ENCODE peak calls at places on chromosomes 1 and 21, in seven cellular contexts. One of them, this sample, is unnamed.

GRCh38 chr1:239870194-239870593 is 221.5 kb upstream of the FMN2 start:
- DNase-seq in SK-N-DZ: peak; percentile 51
- DNase-seq in AG04450: no peak
- DNase-seq in iPS DF 6.9: no peak
- DNase-seq in cardiac muscle cell: no peak
- DNase-seq in endothelial cell of umbilical vein: no peak
- DNase-seq in activated CD4-positive, CD25-positive, alpha-beta regulatory T cell: no peak
- DNase-seq in this sample: no peak

GRCh38 chr21:16159213-16159970 is 429.6 kb downstream of the USP25 start:
- DNase-seq in SK-N-DZ: no peak
- DNase-seq in iPS DF 6.9: no peak
- DNase-seq in activated CD4-positive, CD25-positive, alpha-beta regulatory T cell: no peak
- DNase-seq in cardiac muscle cell: no peak
- DNase-seq in AG04450: peak; percentile 48
- DNase-seq in endothelial cell of umbilical vein: no peak
- DNase-seq in this sample: no peak

GRCh38 chr1:204074274-204075115 is 1.6 kb downstream of the SOX13 start:
- DNase-seq in SK-N-DZ: no peak
- DNase-seq in iPS DF 6.9: no peak
- DNase-seq in endothelial cell of umbilical vein: peak; percentile 80
- DNase-seq in activated CD4-positive, CD25-positive, alpha-beta regulatory T cell: no peak
- DNase-seq in cardiac muscle cell: peak; percentile 74
- DNase-seq in AG04450: no peak
- DNase-seq in this sample: no peak

GRCh38 chr1:154386643-154387352 is 18.3 kb upstream of the IL6R start:
- DNase-seq in activated CD4-positive, CD25-positive, alpha-beta regulatory T cell: peak; percentile 70
- DNase-seq in endothelial cell of umbilical vein: no peak
- DNase-seq in SK-N-DZ: no peak
- DNase-seq in AG04450: no peak
- DNase-seq in iPS DF 6.9: no peak
- DNase-seq in cardiac muscle cell: no peak
- DNase-seq in this sample: no peak

GRCh38 chr1:183569141-183569540 is 21.1 kb downstream of the NCF2 start:
- DNase-seq in endothelial cell of umbilical vein: no peak
- DNase-seq in SK-N-DZ: no peak
- DNase-seq in AG04450: no peak
- DNase-seq in iPS DF 6.9: no peak
- DNase-seq in cardiac muscle cell: no peak
- DNase-seq in activated CD4-positive, CD25-positive, alpha-beta regulatory T cell: no peak
- DNase-seq in this sample: no peak

GRCh38 chr1:1183833-1184775 is 10.4 kb downstream of the TTLL10 start:
- DNase-seq in activated CD4-positive, CD25-positive, alpha-beta regulatory T cell: no peak
- DNase-seq in SK-N-DZ: no peak
- DNase-seq in iPS DF 6.9: no peak
- DNase-seq in endothelial cell of umbilical vein: no peak
- DNase-seq in cardiac muscle cell: no peak
- DNase-seq in AG04450: no peak
- DNase-seq in this sample: no peak

GRCh38 chr1:235979716-235980338 is 85.1 kb downstream of the NID1 start:
- DNase-seq in AG04450: no peak
- DNase-seq in activated CD4-positive, CD25-positive, alpha-beta regulatory T cell: no peak
- DNase-seq in cardiac muscle cell: no peak
- DNase-seq in endothelial cell of umbilical vein: no peak
- DNase-seq in iPS DF 6.9: no peak
- DNase-seq in SK-N-DZ: no peak
- DNase-seq in this sample: no peak

GRCh38 chr1:164263540-164263939 is 295.4 kb upstream of the PBX1 start:
- DNase-seq in cardiac muscle cell: no peak
- DNase-seq in SK-N-DZ: no peak
- DNase-seq in AG04450: no peak
- DNase-seq in activated CD4-positive, CD25-positive, alpha-beta regulatory T cell: no peak
- DNase-seq in iPS DF 6.9: no peak
- DNase-seq in endothelial cell of umbilical vein: no peak
- DNase-seq in this sample: no peak

GRCh38 chr1:223312705-223313414 is 51.1 kb downstream of the SUSD4 start:
- DNase-seq in AG04450: no peak
- DNase-seq in SK-N-DZ: no peak
- DNase-seq in activated CD4-positive, CD25-positive, alpha-beta regulatory T cell: no peak
- DNase-seq in iPS DF 6.9: no peak
- DNase-seq in endothelial cell of umbilical vein: no peak
- DNase-seq in cardiac muscle cell: no peak
- DNase-seq in this sample: no peak

GRCh38 chr1:110004583-110004982 is 20.0 kb downstream of the AHCYL1 start:
- DNase-seq in SK-N-DZ: no peak
- DNase-seq in AG04450: no peak
- DNase-seq in activated CD4-positive, CD25-positive, alpha-beta regulatory T cell: no peak
- DNase-seq in cardiac muscle cell: no peak
- DNase-seq in iPS DF 6.9: no peak
- DNase-seq in endothelial cell of umbilical vein: no peak
- DNase-seq in this sample: no peak

GRCh38 chr1:242185728-242186127 is 186.8 kb upstream of the MAP1LC3C start:
- DNase-seq in cardiac muscle cell: peak; percentile 88
- DNase-seq in AG04450: no peak
- DNase-seq in SK-N-DZ: no peak
- DNase-seq in activated CD4-positive, CD25-positive, alpha-beta regulatory T cell: no peak
- DNase-seq in iPS DF 6.9: no peak
- DNase-seq in endothelial cell of umbilical vein: no peak
- DNase-seq in this sample: no peak

GRCh38 chr1:30748098-30748698 is 9.4 kb downstream of the LAPTM5 start:
- DNase-seq in activated CD4-positive, CD25-positive, alpha-beta regulatory T cell: no peak
- DNase-seq in endothelial cell of umbilical vein: no peak
- DNase-seq in AG04450: no peak
- DNase-seq in cardiac muscle cell: no peak
- DNase-seq in SK-N-DZ: no peak
- DNase-seq in iPS DF 6.9: no peak
- DNase-seq in this sample: no peak

GRCh38 chr1:175471039-175471800 is 272.2 kb downstream of the TNR start:
- DNase-seq in AG04450: no peak
- DNase-seq in SK-N-DZ: no peak
- DNase-seq in activated CD4-positive, CD25-positive, alpha-beta regulatory T cell: no peak
- DNase-seq in iPS DF 6.9: no peak
- DNase-seq in cardiac muscle cell: no peak
- DNase-seq in endothelial cell of umbilical vein: no peak
- DNase-seq in this sample: no peak

GRCh38 chr21:29238967-29239289 is 59.8 kb upstream of the BACH1 start:
- DNase-seq in AG04450: no peak
- DNase-seq in endothelial cell of umbilical vein: no peak
- DNase-seq in SK-N-DZ: no peak
- DNase-seq in iPS DF 6.9: no peak
- DNase-seq in cardiac muscle cell: no peak
- DNase-seq in activated CD4-positive, CD25-positive, alpha-beta regulatory T cell: no peak
- DNase-seq in this sample: no peak

GRCh38 chr1:38451541-38451993 is 405.0 kb upstream of the POU3F1 start:
- DNase-seq in endothelial cell of umbilical vein: no peak
- DNase-seq in cardiac muscle cell: peak; percentile 18
- DNase-seq in iPS DF 6.9: no peak
- DNase-seq in activated CD4-positive, CD25-positive, alpha-beta regulatory T cell: no peak
- DNase-seq in AG04450: no peak
- DNase-seq in SK-N-DZ: no peak
- DNase-seq in this sample: no peak